ENCODE peak calls at places on chromosomes 2 and 18, in five cellular contexts. T is mammary epithelial cell, A is GDM1, S is NCI-H774, R is uterus. L is an unnamed sample.

GRCh38 chr2:150618215-150618905 is 130.9 kb upstream of the RND3 start:
- DNase-seq in T (peak; percentile 50), R (no peak), S (no peak), A (no peak), L (peak; percentile 80)

GRCh38 chr2:176088048-176088936 is 4.2 kb upstream of the HOXD13 start:
- DNase-seq in S (peak; percentile 54), A (no peak), T (peak; percentile 37), R (peak; percentile 51), L (no peak)

GRCh38 chr18:9043581-9043980 is 58.9 kb upstream of the NDUFV2 start:
- DNase-seq in A (no peak), T (no peak), S (no peak), R (no peak), L (no peak)

GRCh38 chr2:45435316-45435715 is 175.8 kb downstream of the SRBD1 start:
- DNase-seq in S (no peak), A (no peak), T (peak; percentile 48), R (no peak), L (peak; percentile 77)

GRCh38 chr2:241859436-241860183 is 916 bp upstream of the PDCD1 start:
- DNase-seq in S (no peak), T (no peak), R (peak; percentile 75), A (no peak), L (no peak)

GRCh38 chr2:692349-692748 is 15.1 kb upstream of the TMEM18 start:
- DNase-seq in R (no peak), A (no peak), T (no peak), S (no peak), L (no peak)

GRCh38 chr2:241372376-241372992 is 16.4 kb downstream of the FARP2 start:
- DNase-seq in R (no peak), A (no peak), T (no peak), S (no peak), L (no peak)

GRCh38 chr2:223800908-223801307 is 36.5 kb downstream of the AP1S3 start:
- DNase-seq in S (no peak), R (no peak), T (no peak), A (no peak), L (no peak)

GRCh38 chr2:73172963-73173362 is 29.4 kb upstream of the NOTO start:
- DNase-seq in T (peak; percentile 32), R (no peak), A (no peak), S (no peak), L (peak; percentile 64)

GRCh38 chr2:231227309-231228162 is 29.1 kb downstream of the ARMC9 start:
- DNase-seq in T (peak; percentile 65), R (peak; percentile 49), A (peak; percentile 68), S (peak; percentile 38), L (peak; percentile 76)

GRCh38 chr2:7233126-7233525 is 315.9 kb downstream of the RNF144A start:
- DNase-seq in R (no peak), S (no peak), T (no peak), A (no peak), L (no peak)

GRCh38 chr2:42835577-42836371 is 43.4 kb upstream of the HAAO start:
- DNase-seq in S (no peak), A (no peak), T (peak; percentile 97), R (peak; percentile 75), L (peak; percentile 98)

GRCh38 chr2:117855886-117856285 is 41.4 kb downstream of the DDX18 start:
- DNase-seq in A (no peak), R (no peak), S (no peak), T (no peak), L (no peak)